ENCODE peak calls at places on chromosomes 13 and 19, in ten cellular contexts. One of them, this sample, is unnamed.

GRCh38 chr13:51804295-51805172 is 571 bp upstream of the DHRS12 start:
- DNase-seq in LHCN-M2: no peak
- DNase-seq in Right ventricle myocardium inferior: peak
- DNase-seq in Ammon's horn: peak
- DNase-seq in ureter: no peak
- DNase-seq in left colon: peak
- DNase-seq in islet precursor cell: no peak
- DNase-seq in Caco-2: no peak
- DNase-seq in uterus: no peak
- DNase-seq in amygdala: no peak
- DNase-seq in this sample: no peak

GRCh38 chr19:6253886-6254285 is 25.9 kb downstream of the MLLT1 start:
- DNase-seq in LHCN-M2: no peak
- DNase-seq in Right ventricle myocardium inferior: no peak
- DNase-seq in Ammon's horn: no peak
- DNase-seq in ureter: no peak
- DNase-seq in left colon: no peak
- DNase-seq in islet precursor cell: no peak
- DNase-seq in Caco-2: no peak
- DNase-seq in uterus: no peak
- DNase-seq in amygdala: no peak
- DNase-seq in this sample: no peak

GRCh38 chr13:18953139-18953930 is 228.3 kb downstream of the TUBA3C start:
- DNase-seq in LHCN-M2: no peak
- DNase-seq in Right ventricle myocardium inferior: no peak
- DNase-seq in Ammon's horn: no peak
- DNase-seq in ureter: no peak
- DNase-seq in left colon: no peak
- DNase-seq in islet precursor cell: peak
- DNase-seq in Caco-2: no peak
- DNase-seq in uterus: no peak
- DNase-seq in amygdala: no peak
- DNase-seq in this sample: no peak

GRCh38 chr13:114236224-114236623 is 1.5 kb downstream of the CDC16 start:
- DNase-seq in LHCN-M2: no peak
- DNase-seq in Right ventricle myocardium inferior: no peak
- DNase-seq in Ammon's horn: no peak
- DNase-seq in ureter: no peak
- DNase-seq in left colon: no peak
- DNase-seq in islet precursor cell: no peak
- DNase-seq in Caco-2: no peak
- DNase-seq in uterus: no peak
- DNase-seq in amygdala: no peak
- DNase-seq in this sample: no peak

GRCh38 chr13:113143466-113144254 is 14.8 kb upstream of the PROZ start:
- DNase-seq in LHCN-M2: no peak
- DNase-seq in Right ventricle myocardium inferior: peak
- DNase-seq in Ammon's horn: no peak
- DNase-seq in ureter: no peak
- DNase-seq in left colon: no peak
- DNase-seq in islet precursor cell: peak
- DNase-seq in Caco-2: no peak
- DNase-seq in uterus: no peak
- DNase-seq in amygdala: no peak
- DNase-seq in this sample: no peak

GRCh38 chr19:42394751-42395150 is 4.7 kb upstream of the CNFN start:
- DNase-seq in LHCN-M2: no peak
- DNase-seq in Right ventricle myocardium inferior: no peak
- DNase-seq in Ammon's horn: no peak
- DNase-seq in ureter: no peak
- DNase-seq in left colon: no peak
- DNase-seq in islet precursor cell: no peak
- DNase-seq in Caco-2: no peak
- DNase-seq in uterus: no peak
- DNase-seq in amygdala: no peak
- DNase-seq in this sample: no peak

GRCh38 chr13:88979465-88980180 is 1308.5 kb downstream of the SLITRK5 start:
- DNase-seq in LHCN-M2: no peak
- DNase-seq in Right ventricle myocardium inferior: no peak
- DNase-seq in Ammon's horn: no peak
- DNase-seq in ureter: no peak
- DNase-seq in left colon: no peak
- DNase-seq in islet precursor cell: no peak
- DNase-seq in Caco-2: no peak
- DNase-seq in uterus: no peak
- DNase-seq in amygdala: no peak
- DNase-seq in this sample: peak

GRCh38 chr19:2603320-2603719 is 99.2 kb downstream of the GNG7 start:
- DNase-seq in LHCN-M2: no peak
- DNase-seq in Right ventricle myocardium inferior: peak
- DNase-seq in Ammon's horn: no peak
- DNase-seq in ureter: no peak
- DNase-seq in left colon: no peak
- DNase-seq in islet precursor cell: peak
- DNase-seq in Caco-2: no peak
- DNase-seq in uterus: peak
- DNase-seq in amygdala: no peak
- DNase-seq in this sample: no peak

GRCh38 chr19:18636969-18637629 is at the start of gene KLHL26:
- DNase-seq in LHCN-M2: no peak
- DNase-seq in Right ventricle myocardium inferior: no peak
- DNase-seq in Ammon's horn: no peak
- DNase-seq in ureter: no peak
- DNase-seq in left colon: no peak
- DNase-seq in islet precursor cell: no peak
- DNase-seq in Caco-2: no peak
- DNase-seq in uterus: no peak
- DNase-seq in amygdala: no peak
- DNase-seq in this sample: no peak

GRCh38 chr13:113090415-113090770 is 15.2 kb upstream of the F7 start:
- DNase-seq in LHCN-M2: no peak
- DNase-seq in Right ventricle myocardium inferior: peak
- DNase-seq in Ammon's horn: no peak
- DNase-seq in ureter: no peak
- DNase-seq in left colon: no peak
- DNase-seq in islet precursor cell: peak
- DNase-seq in Caco-2: no peak
- DNase-seq in uterus: no peak
- DNase-seq in amygdala: no peak
- DNase-seq in this sample: no peak

GRCh38 chr13:29922896-29923295 is 72.5 kb upstream of the UBL3 start:
- DNase-seq in LHCN-M2: peak
- DNase-seq in Right ventricle myocardium inferior: no peak
- DNase-seq in Ammon's horn: no peak
- DNase-seq in ureter: no peak
- DNase-seq in left colon: no peak
- DNase-seq in islet precursor cell: no peak
- DNase-seq in Caco-2: no peak
- DNase-seq in uterus: no peak
- DNase-seq in amygdala: no peak
- DNase-seq in this sample: no peak

GRCh38 chr13:75800545-75800944 is 164.4 kb downstream of the LMO7 start:
- DNase-seq in LHCN-M2: no peak
- DNase-seq in Right ventricle myocardium inferior: no peak
- DNase-seq in Ammon's horn: no peak
- DNase-seq in ureter: no peak
- DNase-seq in left colon: no peak
- DNase-seq in islet precursor cell: no peak
- DNase-seq in Caco-2: no peak
- DNase-seq in uterus: no peak
- DNase-seq in amygdala: no peak
- DNase-seq in this sample: no peak